ENCODE peak calls at places on chromosomes 4 and X, in nine cellular contexts. T, S, P, G, M, Z, D, H and V are unnamed samples.

GRCh38 chr4:152110780-152111179 is 350.0 kb upstream of the GATB start:
- DNase-seq in T (no peak), S (no peak), P (peak; percentile 70), G (no peak), M (no peak), Z (no peak), D (no peak), H (no peak), V (no peak)

GRCh38 chrX:130125090-130125489 is 14.8 kb upstream of the ELF4 start:
- DNase-seq in T (no peak), S (no peak), P (no peak), G (no peak), M (peak; percentile 59), Z (peak; percentile 49), D (peak; percentile 42), H (no peak), V (no peak)

GRCh38 chrX:9707306-9708015 is 58.2 kb downstream of the GPR143 start:
- DNase-seq in T (no peak), S (no peak), P (no peak), G (no peak), M (no peak), Z (no peak), D (no peak), H (no peak), V (no peak)

GRCh38 chr4:151049430-151049884 is 34.4 kb upstream of the LRBA start:
- DNase-seq in T (no peak), S (no peak), P (no peak), G (no peak), M (no peak), Z (no peak), D (no peak), H (no peak), V (no peak)

GRCh38 chr4:6257243-6258025 is 12.2 kb upstream of the WFS1 start:
- DNase-seq in T (no peak), S (no peak), P (no peak), G (no peak), M (no peak), Z (no peak), D (no peak), H (no peak), V (no peak)

GRCh38 chrX:113548308-113549015 is 707.8 kb upstream of the AMOT start:
- DNase-seq in T (no peak), S (no peak), P (no peak), G (no peak), M (no peak), Z (no peak), D (no peak), H (no peak), V (no peak)

GRCh38 chrX:47619486-47620302 is at the start of gene SYN1:
- DNase-seq in T (no peak), S (peak; percentile 76), P (peak; percentile 88), G (peak; percentile 74), M (peak; percentile 85), Z (peak; percentile 79), D (peak; percentile 81), H (peak; percentile 55), V (no peak)

GRCh38 chrX:26915064-26915463 is 548.1 kb downstream of the PPP4R3C start:
- DNase-seq in T (no peak), S (no peak), P (no peak), G (no peak), M (no peak), Z (no peak), D (no peak), H (no peak), V (no peak)

GRCh38 chrX:72130156-72130761 is 1.5 kb downstream of the RTL5 start:
- DNase-seq in T (no peak), S (no peak), P (no peak), G (no peak), M (no peak), Z (no peak), D (no peak), H (no peak), V (no peak)

GRCh38 chr4:18422685-18423084 is 401.1 kb upstream of the LCORL start:
- DNase-seq in T (no peak), S (no peak), P (no peak), G (no peak), M (no peak), Z (no peak), D (no peak), H (no peak), V (no peak)

GRCh38 chr4:167550021-167550420 is 315.7 kb upstream of the SPOCK3 start:
- DNase-seq in T (no peak), S (no peak), P (no peak), G (no peak), M (no peak), Z (no peak), D (no peak), H (no peak), V (no peak)

GRCh38 chr4:83237591-83237990 is 47.0 kb downstream of the COQ2 start:
- DNase-seq in T (no peak), S (no peak), P (no peak), G (no peak), M (no peak), Z (no peak), D (no peak), H (no peak), V (no peak)

GRCh38 chr4:36363024-36363423 is 81.6 kb downstream of the DTHD1 start:
- DNase-seq in T (no peak), S (peak; percentile 25), P (no peak), G (no peak), M (no peak), Z (no peak), D (no peak), H (no peak), V (no peak)

GRCh38 chrX:1466971-1467561 is 14.4 kb upstream of the ASMTL start:
- DNase-seq in T (peak; percentile 52), S (no peak), P (no peak), G (no peak), M (peak; percentile 8), Z (no peak), D (no peak), H (no peak), V (peak; percentile 38)

GRCh38 chr4:120630432-120630831 is 292.1 kb downstream of the PRDM5 start:
- DNase-seq in T (no peak), S (no peak), P (peak; percentile 50), G (no peak), M (no peak), Z (no peak), D (no peak), H (no peak), V (no peak)

GRCh38 chrX:30831082-30831481 is 58.0 kb downstream of the TAB3 start:
- DNase-seq in T (no peak), S (no peak), P (no peak), G (no peak), M (no peak), Z (no peak), D (no peak), H (no peak), V (no peak)
- H3K27ac ChIP-seq in T (no peak overlapping the region), S (no peak overlapping the region), P (no peak overlapping the region), G (no peak overlapping the region), M (no peak overlapping the region), Z (no peak overlapping the region), D (no peak overlapping the region), H (no peak overlapping the region), V (no peak overlapping the region)

DNA sequence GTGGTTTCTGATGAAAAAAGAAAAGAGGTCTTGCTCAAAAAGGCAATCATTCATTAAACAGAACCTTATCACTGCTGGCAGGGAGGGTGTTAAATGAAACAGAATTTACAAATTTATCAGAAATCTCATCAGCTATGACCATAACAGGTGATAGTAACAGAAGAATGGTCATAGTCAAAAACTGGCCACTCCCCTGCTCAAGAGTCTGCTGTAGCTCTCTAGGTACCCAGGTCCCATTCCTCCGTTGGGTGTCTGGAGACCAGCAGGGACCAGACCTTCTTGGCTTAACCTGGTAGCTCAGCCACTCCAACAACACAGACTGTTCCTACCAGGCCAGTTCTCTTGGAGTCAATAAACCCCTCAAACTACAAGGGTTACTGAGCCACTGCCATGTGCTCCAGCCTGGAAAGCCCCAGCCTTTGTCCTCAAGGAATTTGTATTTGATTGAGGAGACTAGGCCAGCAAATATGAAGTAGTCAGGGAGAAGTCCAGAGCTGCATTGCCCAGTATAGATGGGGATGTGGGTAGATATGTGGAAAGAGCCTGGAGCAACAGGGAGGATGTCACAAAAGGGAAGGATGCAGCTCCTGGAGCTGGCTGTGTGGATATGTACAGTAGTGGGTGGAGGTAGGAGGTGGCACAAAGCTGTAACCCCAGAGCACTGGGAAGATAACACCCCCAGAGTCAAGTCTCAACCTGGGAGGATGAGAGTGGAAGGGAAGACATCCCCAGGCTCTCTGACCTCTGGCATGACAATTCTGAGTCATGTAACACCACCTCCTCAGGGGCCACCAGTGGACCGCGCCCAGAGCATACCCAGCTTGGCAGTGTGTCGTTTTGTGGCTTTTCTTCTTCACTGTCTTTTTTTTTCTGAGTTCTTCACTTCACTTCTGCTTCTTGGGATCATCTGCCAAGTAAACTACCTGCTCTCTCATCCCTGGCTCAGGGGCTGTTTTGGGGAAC is 21.9 kb downstream of the RASL11B start:
- DNase-seq in T (no peak), S (no peak), P (no peak), G (no peak), M (no peak), Z (no peak), D (no peak), H (no peak), V (no peak)
- H3K27ac ChIP-seq in T (no peak overlapping the region), S (no peak overlapping the region), P (peak overlapping the region; percentile 44), G (no peak overlapping the region), M (no peak overlapping the region), Z (no peak overlapping the region), D (no peak overlapping the region), H (no peak overlapping the region), V (no peak overlapping the region)

DNA sequence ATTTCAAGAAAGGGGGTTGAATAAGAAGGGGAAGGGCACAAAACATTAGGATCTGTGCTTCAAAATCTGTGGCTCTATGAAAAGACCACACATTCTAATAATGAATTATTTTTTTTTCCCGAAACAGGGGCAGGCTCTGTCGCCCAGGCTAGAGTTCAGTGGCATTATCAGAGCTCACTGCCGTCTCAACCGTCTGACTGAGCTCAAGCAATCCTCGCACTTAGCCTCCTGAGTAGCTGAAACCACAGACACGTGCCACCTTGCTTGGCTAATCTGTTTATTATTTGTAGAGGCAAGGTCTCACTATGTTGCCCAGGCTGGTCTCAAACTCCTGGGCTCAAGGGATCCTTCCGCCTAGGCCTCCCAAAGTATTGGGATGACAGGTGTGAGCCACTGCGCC is 33.4 kb downstream of the ACSL1 start:
- DNase-seq in T (no peak), S (no peak), P (no peak), G (no peak), M (no peak), Z (no peak), D (no peak), H (no peak), V (no peak)
- H3K27ac ChIP-seq in T (peak overlapping the region; percentile 23), S (peak overlapping the region; percentile 75), P (peak overlapping the region; percentile 64), G (no peak overlapping the region), M (peak overlapping the region; percentile 68), Z (peak overlapping the region; percentile 43), D (peak overlapping the region; percentile 69), H (peak overlapping the region; percentile 67), V (no peak overlapping the region)

DNA sequence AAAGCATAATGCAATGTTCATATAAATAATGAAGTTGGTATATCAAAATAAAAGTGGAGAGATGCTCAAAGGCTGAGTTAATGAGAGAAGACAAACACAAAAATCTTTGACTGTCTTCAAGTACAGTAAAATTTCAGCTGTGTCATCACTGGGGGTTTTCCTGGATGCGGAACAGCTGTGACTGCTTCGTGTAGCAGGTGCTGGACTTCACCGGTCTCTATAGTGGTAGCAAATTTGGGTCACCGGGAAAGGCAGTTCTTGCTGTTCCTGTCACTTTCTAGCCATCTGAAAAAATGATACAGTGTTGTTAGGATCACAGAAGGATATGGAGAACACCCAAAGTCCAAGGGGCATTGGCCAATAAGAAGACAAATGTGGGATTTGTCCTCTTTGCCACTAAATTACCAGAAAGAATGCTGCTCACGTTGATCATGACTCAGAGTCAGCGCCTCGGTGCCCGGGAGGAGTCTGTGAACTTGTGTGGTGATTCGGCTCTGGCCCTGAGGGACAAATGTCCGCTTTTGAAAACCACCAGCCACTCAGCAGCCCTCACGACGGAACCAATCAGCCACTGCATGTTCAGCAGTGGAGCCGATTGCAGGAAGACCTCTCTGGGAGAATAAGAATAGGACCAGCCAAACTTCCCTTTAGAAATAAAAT is 230.1 kb upstream of the FAT1 start:
- DNase-seq in T (no peak), S (no peak), P (no peak), G (no peak), M (no peak), Z (no peak), D (no peak), H (no peak), V (no peak)
- H3K27ac ChIP-seq in T (no peak overlapping the region), S (no peak overlapping the region), P (no peak overlapping the region), G (no peak overlapping the region), M (no peak overlapping the region), Z (no peak overlapping the region), D (peak overlapping the region; percentile 18), H (no peak overlapping the region), V (no peak overlapping the region)